ENCODE peak calls at places on chromosomes 11 and 22, in seven cellular contexts. N, X, A, K, P, R and Z are unnamed samples.

GRCh38 chr11:117408356-117408755 is 80.7 kb downstream of the CEP164 start:
- DNase-seq in N (no peak), X (no peak), A (no peak), K (no peak), P (no peak), R (no peak), Z (no peak)

GRCh38 chr11:63622318-63622717 is 8.1 kb upstream of the PLAAT3 start:
- DNase-seq in N (no peak), X (no peak), A (no peak), K (no peak), P (no peak), R (peak), Z (no peak)

GRCh38 chr11:44950036-44950624 is 553 bp downstream of the TP53I11 start:
- DNase-seq in N (no peak), X (no peak), A (no peak), K (peak), P (no peak), R (peak), Z (peak)

GRCh38 chr11:124602193-124602592 is 9.0 kb upstream of the PANX3 start:
- DNase-seq in N (no peak), X (peak), A (no peak), K (no peak), P (no peak), R (no peak), Z (no peak)

GRCh38 chr11:128745296-128746183 is 51.7 kb downstream of the FLI1 start:
- DNase-seq in N (no peak), X (no peak), A (no peak), K (no peak), P (no peak), R (no peak), Z (no peak)

GRCh38 chr22:37225481-37225880 is 13.2 kb upstream of the SSTR3 start:
- DNase-seq in N (no peak), X (no peak), A (no peak), K (no peak), P (peak), R (no peak), Z (no peak)

GRCh38 chr11:126317681-126318641 is 14.1 kb downstream of the DCPS start:
- DNase-seq in N (peak), X (peak), A (no peak), K (peak), P (peak), R (peak), Z (peak)

GRCh38 chr11:69152748-69153446 is 2.8 kb upstream of the SMIM38 start:
- DNase-seq in N (no peak), X (no peak), A (no peak), K (no peak), P (no peak), R (no peak), Z (no peak)

GRCh38 chr11:34837246-34837856 is 78.8 kb downstream of the APIP start:
- DNase-seq in N (no peak), X (peak), A (no peak), K (no peak), P (no peak), R (no peak), Z (no peak)

GRCh38 chr11:45056529-45056928 is 89.9 kb upstream of the PRDM11 start:
- DNase-seq in N (no peak), X (no peak), A (no peak), K (no peak), P (no peak), R (no peak), Z (no peak)

GRCh38 chr22:23847991-23848864 is 9.4 kb upstream of the DERL3 start:
- DNase-seq in N (no peak), X (no peak), A (no peak), K (no peak), P (no peak), R (no peak), Z (no peak)

GRCh38 chr22:38205261-38206128 is 3.7 kb downstream of the MAFF start:
- DNase-seq in N (no peak), X (no peak), A (no peak), K (no peak), P (no peak), R (no peak), Z (peak)

GRCh38 chr11:124114942-124115781 is at the start of gene VWA5A:
- DNase-seq in N (peak), X (peak), A (peak), K (peak), P (peak), R (peak), Z (peak)

GRCh38 chr22:42805998-42806481 is 51.0 kb downstream of the ARFGAP3 start:
- DNase-seq in N (no peak), X (peak), A (no peak), K (no peak), P (no peak), R (peak), Z (no peak)

GRCh38 chr11:63985812-63986155 is 454 bp upstream of the OTUB1 start:
- DNase-seq in N (no peak), X (peak), A (no peak), K (peak), P (peak), R (peak), Z (peak)